ENCODE peak calls at places on chromosome 7, in ten cellular contexts. One of them, this sample, is unnamed.

GRCh38 chr7:156988605-156989185 is 21.8 kb downstream of the MNX1 start:
- DNase-seq in AG09319: no peak
- DNase-seq in activated CD4-positive, alpha-beta T cell treated with anti-CD3 and anti-CD28 coated beads, Interleukin-2, amount 10 ng/mL, durations not matched to agents 7 days and 5 days: no peak
- DNase-seq in stimulated activated CD8-positive, alpha-beta memory T cell treated with anti-CD3 and anti-CD28 coated beads, Interleukin-12 subunit alpha, Interleukin-12 subunit beta, amount 100 ng/mL, for 4 hours: no peak
- DNase-seq in NCI-H1105: no peak
- DNase-seq in HFFc6: no peak
- DNase-seq in stimulated activated CD4-positive, alpha-beta T cell treated with anti-CD3 and anti-CD28 coated beads, Interleukin-12 subunit alpha, Interleukin-12 subunit beta, amount 100 ng/mL, for 48 hours: no peak
- DNase-seq in left cardiac atrium: no peak
- DNase-seq in lung microvascular endothelial cell: no peak
- DNase-seq in HEK293T: no peak
- DNase-seq in this sample: no peak

GRCh38 chr7:78316110-78316509 is 517.5 kb downstream of the PHTF2 start:
- DNase-seq in HFFc6: no peak
- DNase-seq in stimulated activated CD4-positive, alpha-beta T cell treated with anti-CD3 and anti-CD28 coated beads, Interleukin-12 subunit alpha, Interleukin-12 subunit beta, amount 100 ng/mL, for 48 hours: no peak
- DNase-seq in left cardiac atrium: no peak
- DNase-seq in lung microvascular endothelial cell: no peak
- DNase-seq in NCI-H1105: no peak
- DNase-seq in HEK293T: no peak
- DNase-seq in stimulated activated CD8-positive, alpha-beta memory T cell treated with anti-CD3 and anti-CD28 coated beads, Interleukin-12 subunit alpha, Interleukin-12 subunit beta, amount 100 ng/mL, for 4 hours: no peak
- DNase-seq in AG09319: no peak
- DNase-seq in activated CD4-positive, alpha-beta T cell treated with anti-CD3 and anti-CD28 coated beads, Interleukin-2, amount 10 ng/mL, durations not matched to agents 7 days and 5 days: no peak
- DNase-seq in this sample: no peak

GRCh38 chr7:503575-504111 is 16.0 kb downstream of the PDGFA start:
- DNase-seq in left cardiac atrium: peak
- DNase-seq in stimulated activated CD8-positive, alpha-beta memory T cell treated with anti-CD3 and anti-CD28 coated beads, Interleukin-12 subunit alpha, Interleukin-12 subunit beta, amount 100 ng/mL, for 4 hours: no peak
- DNase-seq in HFFc6: no peak
- DNase-seq in NCI-H1105: no peak
- DNase-seq in lung microvascular endothelial cell: no peak
- DNase-seq in stimulated activated CD4-positive, alpha-beta T cell treated with anti-CD3 and anti-CD28 coated beads, Interleukin-12 subunit alpha, Interleukin-12 subunit beta, amount 100 ng/mL, for 48 hours: no peak
- DNase-seq in activated CD4-positive, alpha-beta T cell treated with anti-CD3 and anti-CD28 coated beads, Interleukin-2, amount 10 ng/mL, durations not matched to agents 7 days and 5 days: no peak
- DNase-seq in AG09319: no peak
- DNase-seq in HEK293T: no peak
- DNase-seq in this sample: peak

GRCh38 chr7:78953090-78953489 is 500.4 kb downstream of the MAGI2 start:
- DNase-seq in stimulated activated CD8-positive, alpha-beta memory T cell treated with anti-CD3 and anti-CD28 coated beads, Interleukin-12 subunit alpha, Interleukin-12 subunit beta, amount 100 ng/mL, for 4 hours: no peak
- DNase-seq in left cardiac atrium: no peak
- DNase-seq in AG09319: no peak
- DNase-seq in lung microvascular endothelial cell: no peak
- DNase-seq in HEK293T: no peak
- DNase-seq in NCI-H1105: no peak
- DNase-seq in activated CD4-positive, alpha-beta T cell treated with anti-CD3 and anti-CD28 coated beads, Interleukin-2, amount 10 ng/mL, durations not matched to agents 7 days and 5 days: no peak
- DNase-seq in stimulated activated CD4-positive, alpha-beta T cell treated with anti-CD3 and anti-CD28 coated beads, Interleukin-12 subunit alpha, Interleukin-12 subunit beta, amount 100 ng/mL, for 48 hours: no peak
- DNase-seq in HFFc6: no peak
- DNase-seq in this sample: no peak

GRCh38 chr7:28128608-28129007 is 52.0 kb downstream of the JAZF1 start:
- DNase-seq in left cardiac atrium: no peak
- DNase-seq in stimulated activated CD4-positive, alpha-beta T cell treated with anti-CD3 and anti-CD28 coated beads, Interleukin-12 subunit alpha, Interleukin-12 subunit beta, amount 100 ng/mL, for 48 hours: no peak
- DNase-seq in HEK293T: no peak
- DNase-seq in HFFc6: no peak
- DNase-seq in stimulated activated CD8-positive, alpha-beta memory T cell treated with anti-CD3 and anti-CD28 coated beads, Interleukin-12 subunit alpha, Interleukin-12 subunit beta, amount 100 ng/mL, for 4 hours: no peak
- DNase-seq in activated CD4-positive, alpha-beta T cell treated with anti-CD3 and anti-CD28 coated beads, Interleukin-2, amount 10 ng/mL, durations not matched to agents 7 days and 5 days: no peak
- DNase-seq in lung microvascular endothelial cell: no peak
- DNase-seq in NCI-H1105: no peak
- DNase-seq in AG09319: no peak
- DNase-seq in this sample: no peak

GRCh38 chr7:116210345-116211005 is at the start of gene TES:
- DNase-seq in HFFc6: no peak
- DNase-seq in stimulated activated CD4-positive, alpha-beta T cell treated with anti-CD3 and anti-CD28 coated beads, Interleukin-12 subunit alpha, Interleukin-12 subunit beta, amount 100 ng/mL, for 48 hours: peak
- DNase-seq in activated CD4-positive, alpha-beta T cell treated with anti-CD3 and anti-CD28 coated beads, Interleukin-2, amount 10 ng/mL, durations not matched to agents 7 days and 5 days: peak
- DNase-seq in NCI-H1105: peak
- DNase-seq in lung microvascular endothelial cell: peak
- DNase-seq in AG09319: no peak
- DNase-seq in left cardiac atrium: peak
- DNase-seq in stimulated activated CD8-positive, alpha-beta memory T cell treated with anti-CD3 and anti-CD28 coated beads, Interleukin-12 subunit alpha, Interleukin-12 subunit beta, amount 100 ng/mL, for 4 hours: peak
- DNase-seq in HEK293T: peak
- DNase-seq in this sample: peak

GRCh38 chr7:55178863-55179773 is 160.3 kb downstream of the EGFR start:
- DNase-seq in left cardiac atrium: no peak
- DNase-seq in HEK293T: no peak
- DNase-seq in HFFc6: no peak
- DNase-seq in activated CD4-positive, alpha-beta T cell treated with anti-CD3 and anti-CD28 coated beads, Interleukin-2, amount 10 ng/mL, durations not matched to agents 7 days and 5 days: no peak
- DNase-seq in stimulated activated CD4-positive, alpha-beta T cell treated with anti-CD3 and anti-CD28 coated beads, Interleukin-12 subunit alpha, Interleukin-12 subunit beta, amount 100 ng/mL, for 48 hours: no peak
- DNase-seq in AG09319: no peak
- DNase-seq in NCI-H1105: no peak
- DNase-seq in lung microvascular endothelial cell: no peak
- DNase-seq in stimulated activated CD8-positive, alpha-beta memory T cell treated with anti-CD3 and anti-CD28 coated beads, Interleukin-12 subunit alpha, Interleukin-12 subunit beta, amount 100 ng/mL, for 4 hours: no peak
- DNase-seq in this sample: peak

GRCh38 chr7:77439572-77439971 is 23.4 kb upstream of the GSAP start:
- DNase-seq in AG09319: no peak
- DNase-seq in HFFc6: no peak
- DNase-seq in stimulated activated CD4-positive, alpha-beta T cell treated with anti-CD3 and anti-CD28 coated beads, Interleukin-12 subunit alpha, Interleukin-12 subunit beta, amount 100 ng/mL, for 48 hours: no peak
- DNase-seq in lung microvascular endothelial cell: peak
- DNase-seq in NCI-H1105: no peak
- DNase-seq in activated CD4-positive, alpha-beta T cell treated with anti-CD3 and anti-CD28 coated beads, Interleukin-2, amount 10 ng/mL, durations not matched to agents 7 days and 5 days: no peak
- DNase-seq in HEK293T: no peak
- DNase-seq in left cardiac atrium: peak
- DNase-seq in stimulated activated CD8-positive, alpha-beta memory T cell treated with anti-CD3 and anti-CD28 coated beads, Interleukin-12 subunit alpha, Interleukin-12 subunit beta, amount 100 ng/mL, for 4 hours: no peak
- DNase-seq in this sample: peak

GRCh38 chr7:2632717-2633537 is 1.1 kb downstream of the TTYH3 start:
- DNase-seq in left cardiac atrium: peak
- DNase-seq in AG09319: no peak
- DNase-seq in NCI-H1105: peak
- DNase-seq in HEK293T: peak
- DNase-seq in stimulated activated CD8-positive, alpha-beta memory T cell treated with anti-CD3 and anti-CD28 coated beads, Interleukin-12 subunit alpha, Interleukin-12 subunit beta, amount 100 ng/mL, for 4 hours: peak
- DNase-seq in stimulated activated CD4-positive, alpha-beta T cell treated with anti-CD3 and anti-CD28 coated beads, Interleukin-12 subunit alpha, Interleukin-12 subunit beta, amount 100 ng/mL, for 48 hours: peak
- DNase-seq in lung microvascular endothelial cell: peak
- DNase-seq in activated CD4-positive, alpha-beta T cell treated with anti-CD3 and anti-CD28 coated beads, Interleukin-2, amount 10 ng/mL, durations not matched to agents 7 days and 5 days: peak
- DNase-seq in HFFc6: peak
- DNase-seq in this sample: peak

GRCh38 chr7:24871765-24872164 is 108.2 kb downstream of the OSBPL3 start:
- DNase-seq in AG09319: no peak
- DNase-seq in stimulated activated CD4-positive, alpha-beta T cell treated with anti-CD3 and anti-CD28 coated beads, Interleukin-12 subunit alpha, Interleukin-12 subunit beta, amount 100 ng/mL, for 48 hours: no peak
- DNase-seq in stimulated activated CD8-positive, alpha-beta memory T cell treated with anti-CD3 and anti-CD28 coated beads, Interleukin-12 subunit alpha, Interleukin-12 subunit beta, amount 100 ng/mL, for 4 hours: no peak
- DNase-seq in HFFc6: no peak
- DNase-seq in HEK293T: no peak
- DNase-seq in NCI-H1105: no peak
- DNase-seq in activated CD4-positive, alpha-beta T cell treated with anti-CD3 and anti-CD28 coated beads, Interleukin-2, amount 10 ng/mL, durations not matched to agents 7 days and 5 days: no peak
- DNase-seq in left cardiac atrium: no peak
- DNase-seq in lung microvascular endothelial cell: no peak
- DNase-seq in this sample: no peak

GRCh38 chr7:2271273-2272026 is 29.4 kb downstream of the NUDT1 start:
- DNase-seq in HFFc6: no peak
- DNase-seq in NCI-H1105: no peak
- DNase-seq in activated CD4-positive, alpha-beta T cell treated with anti-CD3 and anti-CD28 coated beads, Interleukin-2, amount 10 ng/mL, durations not matched to agents 7 days and 5 days: no peak
- DNase-seq in HEK293T: no peak
- DNase-seq in stimulated activated CD4-positive, alpha-beta T cell treated with anti-CD3 and anti-CD28 coated beads, Interleukin-12 subunit alpha, Interleukin-12 subunit beta, amount 100 ng/mL, for 48 hours: no peak
- DNase-seq in stimulated activated CD8-positive, alpha-beta memory T cell treated with anti-CD3 and anti-CD28 coated beads, Interleukin-12 subunit alpha, Interleukin-12 subunit beta, amount 100 ng/mL, for 4 hours: no peak
- DNase-seq in AG09319: no peak
- DNase-seq in left cardiac atrium: no peak
- DNase-seq in lung microvascular endothelial cell: no peak
- DNase-seq in this sample: no peak

GRCh38 chr7:155961241-155962190 is 149.3 kb upstream of the SHH start:
- DNase-seq in activated CD4-positive, alpha-beta T cell treated with anti-CD3 and anti-CD28 coated beads, Interleukin-2, amount 10 ng/mL, durations not matched to agents 7 days and 5 days: no peak
- DNase-seq in stimulated activated CD4-positive, alpha-beta T cell treated with anti-CD3 and anti-CD28 coated beads, Interleukin-12 subunit alpha, Interleukin-12 subunit beta, amount 100 ng/mL, for 48 hours: peak
- DNase-seq in HEK293T: no peak
- DNase-seq in left cardiac atrium: no peak
- DNase-seq in NCI-H1105: no peak
- DNase-seq in stimulated activated CD8-positive, alpha-beta memory T cell treated with anti-CD3 and anti-CD28 coated beads, Interleukin-12 subunit alpha, Interleukin-12 subunit beta, amount 100 ng/mL, for 4 hours: no peak
- DNase-seq in AG09319: no peak
- DNase-seq in HFFc6: no peak
- DNase-seq in lung microvascular endothelial cell: peak
- DNase-seq in this sample: no peak

GRCh38 chr7:83835424-83835823 is 186.5 kb upstream of the SEMA3E start:
- DNase-seq in stimulated activated CD8-positive, alpha-beta memory T cell treated with anti-CD3 and anti-CD28 coated beads, Interleukin-12 subunit alpha, Interleukin-12 subunit beta, amount 100 ng/mL, for 4 hours: no peak
- DNase-seq in AG09319: no peak
- DNase-seq in activated CD4-positive, alpha-beta T cell treated with anti-CD3 and anti-CD28 coated beads, Interleukin-2, amount 10 ng/mL, durations not matched to agents 7 days and 5 days: no peak
- DNase-seq in NCI-H1105: peak
- DNase-seq in lung microvascular endothelial cell: no peak
- DNase-seq in HFFc6: no peak
- DNase-seq in HEK293T: no peak
- DNase-seq in left cardiac atrium: no peak
- DNase-seq in stimulated activated CD4-positive, alpha-beta T cell treated with anti-CD3 and anti-CD28 coated beads, Interleukin-12 subunit alpha, Interleukin-12 subunit beta, amount 100 ng/mL, for 48 hours: no peak
- DNase-seq in this sample: no peak

GRCh38 chr7:153301908-153302307 is 542.4 kb downstream of the ACTR3B start:
- DNase-seq in stimulated activated CD4-positive, alpha-beta T cell treated with anti-CD3 and anti-CD28 coated beads, Interleukin-12 subunit alpha, Interleukin-12 subunit beta, amount 100 ng/mL, for 48 hours: no peak
- DNase-seq in lung microvascular endothelial cell: no peak
- DNase-seq in HEK293T: no peak
- DNase-seq in HFFc6: no peak
- DNase-seq in stimulated activated CD8-positive, alpha-beta memory T cell treated with anti-CD3 and anti-CD28 coated beads, Interleukin-12 subunit alpha, Interleukin-12 subunit beta, amount 100 ng/mL, for 4 hours: no peak
- DNase-seq in NCI-H1105: no peak
- DNase-seq in activated CD4-positive, alpha-beta T cell treated with anti-CD3 and anti-CD28 coated beads, Interleukin-2, amount 10 ng/mL, durations not matched to agents 7 days and 5 days: no peak
- DNase-seq in left cardiac atrium: no peak
- DNase-seq in AG09319: no peak
- DNase-seq in this sample: no peak

GRCh38 chr7:77703220-77703472 is 6.9 kb downstream of the RSBN1L start:
- DNase-seq in HEK293T: no peak
- DNase-seq in left cardiac atrium: no peak
- DNase-seq in activated CD4-positive, alpha-beta T cell treated with anti-CD3 and anti-CD28 coated beads, Interleukin-2, amount 10 ng/mL, durations not matched to agents 7 days and 5 days: no peak
- DNase-seq in NCI-H1105: no peak
- DNase-seq in stimulated activated CD4-positive, alpha-beta T cell treated with anti-CD3 and anti-CD28 coated beads, Interleukin-12 subunit alpha, Interleukin-12 subunit beta, amount 100 ng/mL, for 48 hours: no peak
- DNase-seq in lung microvascular endothelial cell: no peak
- DNase-seq in HFFc6: no peak
- DNase-seq in AG09319: no peak
- DNase-seq in stimulated activated CD8-positive, alpha-beta memory T cell treated with anti-CD3 and anti-CD28 coated beads, Interleukin-12 subunit alpha, Interleukin-12 subunit beta, amount 100 ng/mL, for 4 hours: no peak
- DNase-seq in this sample: no peak

GRCh38 chr7:116598846-116599245 is 73.2 kb upstream of the MET start:
- DNase-seq in stimulated activated CD8-positive, alpha-beta memory T cell treated with anti-CD3 and anti-CD28 coated beads, Interleukin-12 subunit alpha, Interleukin-12 subunit beta, amount 100 ng/mL, for 4 hours: no peak
- DNase-seq in activated CD4-positive, alpha-beta T cell treated with anti-CD3 and anti-CD28 coated beads, Interleukin-2, amount 10 ng/mL, durations not matched to agents 7 days and 5 days: no peak
- DNase-seq in lung microvascular endothelial cell: peak
- DNase-seq in NCI-H1105: no peak
- DNase-seq in HFFc6: no peak
- DNase-seq in AG09319: no peak
- DNase-seq in left cardiac atrium: no peak
- DNase-seq in stimulated activated CD4-positive, alpha-beta T cell treated with anti-CD3 and anti-CD28 coated beads, Interleukin-12 subunit alpha, Interleukin-12 subunit beta, amount 100 ng/mL, for 48 hours: no peak
- DNase-seq in HEK293T: no peak
- DNase-seq in this sample: no peak

GRCh38 chr7:5703572-5704533 is 77.6 kb downstream of the RNF216 start:
- DNase-seq in HFFc6: no peak
- DNase-seq in HEK293T: no peak
- DNase-seq in activated CD4-positive, alpha-beta T cell treated with anti-CD3 and anti-CD28 coated beads, Interleukin-2, amount 10 ng/mL, durations not matched to agents 7 days and 5 days: no peak
- DNase-seq in stimulated activated CD4-positive, alpha-beta T cell treated with anti-CD3 and anti-CD28 coated beads, Interleukin-12 subunit alpha, Interleukin-12 subunit beta, amount 100 ng/mL, for 48 hours: no peak
- DNase-seq in left cardiac atrium: no peak
- DNase-seq in stimulated activated CD8-positive, alpha-beta memory T cell treated with anti-CD3 and anti-CD28 coated beads, Interleukin-12 subunit alpha, Interleukin-12 subunit beta, amount 100 ng/mL, for 4 hours: no peak
- DNase-seq in lung microvascular endothelial cell: no peak
- DNase-seq in AG09319: no peak
- DNase-seq in NCI-H1105: no peak
- DNase-seq in this sample: no peak

GRCh38 chr7:98202367-98203195 is 8.7 kb upstream of the BHLHA15 start:
- DNase-seq in stimulated activated CD8-positive, alpha-beta memory T cell treated with anti-CD3 and anti-CD28 coated beads, Interleukin-12 subunit alpha, Interleukin-12 subunit beta, amount 100 ng/mL, for 4 hours: peak
- DNase-seq in AG09319: no peak
- DNase-seq in HEK293T: no peak
- DNase-seq in HFFc6: no peak
- DNase-seq in stimulated activated CD4-positive, alpha-beta T cell treated with anti-CD3 and anti-CD28 coated beads, Interleukin-12 subunit alpha, Interleukin-12 subunit beta, amount 100 ng/mL, for 48 hours: peak
- DNase-seq in lung microvascular endothelial cell: no peak
- DNase-seq in activated CD4-positive, alpha-beta T cell treated with anti-CD3 and anti-CD28 coated beads, Interleukin-2, amount 10 ng/mL, durations not matched to agents 7 days and 5 days: peak
- DNase-seq in left cardiac atrium: no peak
- DNase-seq in NCI-H1105: no peak
- DNase-seq in this sample: peak

GRCh38 chr7:129422727-129423126 is 11.5 kb upstream of the STRIP2 start:
- DNase-seq in left cardiac atrium: no peak
- DNase-seq in NCI-H1105: no peak
- DNase-seq in stimulated activated CD8-positive, alpha-beta memory T cell treated with anti-CD3 and anti-CD28 coated beads, Interleukin-12 subunit alpha, Interleukin-12 subunit beta, amount 100 ng/mL, for 4 hours: no peak
- DNase-seq in HEK293T: no peak
- DNase-seq in activated CD4-positive, alpha-beta T cell treated with anti-CD3 and anti-CD28 coated beads, Interleukin-2, amount 10 ng/mL, durations not matched to agents 7 days and 5 days: no peak
- DNase-seq in lung microvascular endothelial cell: no peak
- DNase-seq in stimulated activated CD4-positive, alpha-beta T cell treated with anti-CD3 and anti-CD28 coated beads, Interleukin-12 subunit alpha, Interleukin-12 subunit beta, amount 100 ng/mL, for 48 hours: no peak
- DNase-seq in AG09319: no peak
- DNase-seq in HFFc6: no peak
- DNase-seq in this sample: no peak

GRCh38 chr7:149300751-149301150 is 38.8 kb downstream of the ZNF783 start:
- DNase-seq in stimulated activated CD8-positive, alpha-beta memory T cell treated with anti-CD3 and anti-CD28 coated beads, Interleukin-12 subunit alpha, Interleukin-12 subunit beta, amount 100 ng/mL, for 4 hours: no peak
- DNase-seq in stimulated activated CD4-positive, alpha-beta T cell treated with anti-CD3 and anti-CD28 coated beads, Interleukin-12 subunit alpha, Interleukin-12 subunit beta, amount 100 ng/mL, for 48 hours: no peak
- DNase-seq in HEK293T: no peak
- DNase-seq in activated CD4-positive, alpha-beta T cell treated with anti-CD3 and anti-CD28 coated beads, Interleukin-2, amount 10 ng/mL, durations not matched to agents 7 days and 5 days: no peak
- DNase-seq in HFFc6: no peak
- DNase-seq in left cardiac atrium: no peak
- DNase-seq in NCI-H1105: no peak
- DNase-seq in lung microvascular endothelial cell: no peak
- DNase-seq in AG09319: no peak
- DNase-seq in this sample: no peak

GRCh38 chr7:119482209-119482608 is 790.8 kb upstream of the KCND2 start:
- DNase-seq in HFFc6: no peak
- DNase-seq in stimulated activated CD4-positive, alpha-beta T cell treated with anti-CD3 and anti-CD28 coated beads, Interleukin-12 subunit alpha, Interleukin-12 subunit beta, amount 100 ng/mL, for 48 hours: no peak
- DNase-seq in HEK293T: peak
- DNase-seq in left cardiac atrium: no peak
- DNase-seq in stimulated activated CD8-positive, alpha-beta memory T cell treated with anti-CD3 and anti-CD28 coated beads, Interleukin-12 subunit alpha, Interleukin-12 subunit beta, amount 100 ng/mL, for 4 hours: no peak
- DNase-seq in lung microvascular endothelial cell: peak
- DNase-seq in NCI-H1105: no peak
- DNase-seq in activated CD4-positive, alpha-beta T cell treated with anti-CD3 and anti-CD28 coated beads, Interleukin-2, amount 10 ng/mL, durations not matched to agents 7 days and 5 days: no peak
- DNase-seq in AG09319: no peak
- DNase-seq in this sample: no peak

GRCh38 chr7:143901360-143901709 is 641 bp downstream of the TCAF1 start:
- DNase-seq in left cardiac atrium: peak
- DNase-seq in stimulated activated CD4-positive, alpha-beta T cell treated with anti-CD3 and anti-CD28 coated beads, Interleukin-12 subunit alpha, Interleukin-12 subunit beta, amount 100 ng/mL, for 48 hours: no peak
- DNase-seq in AG09319: no peak
- DNase-seq in HFFc6: peak
- DNase-seq in NCI-H1105: peak
- DNase-seq in activated CD4-positive, alpha-beta T cell treated with anti-CD3 and anti-CD28 coated beads, Interleukin-2, amount 10 ng/mL, durations not matched to agents 7 days and 5 days: no peak
- DNase-seq in stimulated activated CD8-positive, alpha-beta memory T cell treated with anti-CD3 and anti-CD28 coated beads, Interleukin-12 subunit alpha, Interleukin-12 subunit beta, amount 100 ng/mL, for 4 hours: no peak
- DNase-seq in lung microvascular endothelial cell: peak
- DNase-seq in HEK293T: peak
- DNase-seq in this sample: no peak

GRCh38 chr7:135441791-135442190 is 68.1 kb downstream of the CNOT4 start:
- DNase-seq in stimulated activated CD8-positive, alpha-beta memory T cell treated with anti-CD3 and anti-CD28 coated beads, Interleukin-12 subunit alpha, Interleukin-12 subunit beta, amount 100 ng/mL, for 4 hours: no peak
- DNase-seq in AG09319: no peak
- DNase-seq in HEK293T: no peak
- DNase-seq in activated CD4-positive, alpha-beta T cell treated with anti-CD3 and anti-CD28 coated beads, Interleukin-2, amount 10 ng/mL, durations not matched to agents 7 days and 5 days: no peak
- DNase-seq in HFFc6: peak
- DNase-seq in stimulated activated CD4-positive, alpha-beta T cell treated with anti-CD3 and anti-CD28 coated beads, Interleukin-12 subunit alpha, Interleukin-12 subunit beta, amount 100 ng/mL, for 48 hours: no peak
- DNase-seq in NCI-H1105: no peak
- DNase-seq in left cardiac atrium: no peak
- DNase-seq in lung microvascular endothelial cell: peak
- DNase-seq in this sample: no peak

GRCh38 chr7:73880755-73881328 is 19.9 kb downstream of the TMEM270 start:
- DNase-seq in stimulated activated CD8-positive, alpha-beta memory T cell treated with anti-CD3 and anti-CD28 coated beads, Interleukin-12 subunit alpha, Interleukin-12 subunit beta, amount 100 ng/mL, for 4 hours: no peak
- DNase-seq in lung microvascular endothelial cell: peak
- DNase-seq in activated CD4-positive, alpha-beta T cell treated with anti-CD3 and anti-CD28 coated beads, Interleukin-2, amount 10 ng/mL, durations not matched to agents 7 days and 5 days: no peak
- DNase-seq in AG09319: no peak
- DNase-seq in HFFc6: no peak
- DNase-seq in NCI-H1105: no peak
- DNase-seq in HEK293T: no peak
- DNase-seq in left cardiac atrium: no peak
- DNase-seq in stimulated activated CD4-positive, alpha-beta T cell treated with anti-CD3 and anti-CD28 coated beads, Interleukin-12 subunit alpha, Interleukin-12 subunit beta, amount 100 ng/mL, for 48 hours: no peak
- DNase-seq in this sample: no peak

GRCh38 chr7:130299909-130300308 is 6.9 kb downstream of the CPA4 start:
- DNase-seq in HFFc6: no peak
- DNase-seq in stimulated activated CD8-positive, alpha-beta memory T cell treated with anti-CD3 and anti-CD28 coated beads, Interleukin-12 subunit alpha, Interleukin-12 subunit beta, amount 100 ng/mL, for 4 hours: no peak
- DNase-seq in lung microvascular endothelial cell: no peak
- DNase-seq in AG09319: no peak
- DNase-seq in HEK293T: no peak
- DNase-seq in activated CD4-positive, alpha-beta T cell treated with anti-CD3 and anti-CD28 coated beads, Interleukin-2, amount 10 ng/mL, durations not matched to agents 7 days and 5 days: no peak
- DNase-seq in NCI-H1105: no peak
- DNase-seq in left cardiac atrium: no peak
- DNase-seq in stimulated activated CD4-positive, alpha-beta T cell treated with anti-CD3 and anti-CD28 coated beads, Interleukin-12 subunit alpha, Interleukin-12 subunit beta, amount 100 ng/mL, for 48 hours: no peak
- DNase-seq in this sample: no peak

GRCh38 chr7:92834661-92835139 is 1.7 kb downstream of the CDK6 start:
- DNase-seq in HEK293T: peak
- DNase-seq in NCI-H1105: no peak
- DNase-seq in left cardiac atrium: peak
- DNase-seq in activated CD4-positive, alpha-beta T cell treated with anti-CD3 and anti-CD28 coated beads, Interleukin-2, amount 10 ng/mL, durations not matched to agents 7 days and 5 days: no peak
- DNase-seq in HFFc6: no peak
- DNase-seq in lung microvascular endothelial cell: peak
- DNase-seq in AG09319: no peak
- DNase-seq in stimulated activated CD8-positive, alpha-beta memory T cell treated with anti-CD3 and anti-CD28 coated beads, Interleukin-12 subunit alpha, Interleukin-12 subunit beta, amount 100 ng/mL, for 4 hours: no peak
- DNase-seq in stimulated activated CD4-positive, alpha-beta T cell treated with anti-CD3 and anti-CD28 coated beads, Interleukin-12 subunit alpha, Interleukin-12 subunit beta, amount 100 ng/mL, for 48 hours: no peak
- DNase-seq in this sample: peak